ENCODE peak calls at places on chromosomes 4 and X, in four cellular contexts. V, Z, E and L are unnamed samples.

GRCh38 chrX:71909956-71910355 is 689 bp upstream of the NHSL2 start:
- DNase-seq in E (no peak), Z (no peak), V (no peak), L (no peak)

GRCh38 chr4:150573534-150573933 is 8.4 kb upstream of the MAB21L2 start:
- DNase-seq in E (no peak), V (no peak), Z (peak; percentile 32), L (peak; percentile 55)

GRCh38 chrX:110081320-110081719 is 78.4 kb downstream of the TMEM164 start:
- DNase-seq in Z (no peak), E (no peak), V (no peak), L (no peak)

GRCh38 chr4:150574678-150575077 is 7.3 kb upstream of the MAB21L2 start:
- DNase-seq in E (no peak), V (no peak), Z (no peak), L (no peak)

GRCh38 chrX:97057349-97057909 is 173.7 kb downstream of the RPA4 start:
- DNase-seq in E (no peak), Z (no peak), V (no peak), L (no peak)

GRCh38 chr4:183588169-183588675 is 70.8 kb downstream of the RWDD4 start:
- DNase-seq in E (peak; percentile 32), Z (peak; percentile 32), V (no peak), L (peak; percentile 77)

GRCh38 chrX:119880552-119881437 is 9.2 kb downstream of the NDUFA1 start:
- DNase-seq in V (no peak), E (no peak), Z (peak; percentile 69), L (peak; percentile 25)

GRCh38 chr4:88021824-88022223 is 14.4 kb downstream of the PKD2 start:
- DNase-seq in V (no peak), E (no peak), Z (no peak), L (no peak)

GRCh38 chr4:1939664-1940509 is 68.7 kb downstream of the NSD2 start:
- DNase-seq in V (no peak), E (no peak), Z (peak; percentile 83), L (no peak)

GRCh38 chrX:30627818-30628652 is 25.2 kb upstream of the GK start:
- DNase-seq in Z (no peak), E (no peak), V (no peak), L (peak; percentile 17)

GRCh38 chrX:75038925-75039324 is 113.7 kb upstream of the NEXMIF start:
- DNase-seq in Z (peak; percentile 3), V (no peak), E (no peak), L (peak; percentile 3)

GRCh38 chrX:153463031-153463430 is 7.3 kb downstream of the HAUS7 start:
- DNase-seq in V (no peak), Z (no peak), E (no peak), L (no peak)

GRCh38 chr4:98745372-98745771 is 87.0 kb upstream of the TSPAN5 start:
- DNase-seq in Z (no peak), V (no peak), E (peak; percentile 0), L (no peak)